ENCODE peak calls at places on chromosome 12, in seven cellular contexts. One of them, this sample, is unnamed.

GRCh38 chr12:6123258-6123657 is 1.2 kb downstream of the VWF start:
- DNase-seq in posterior cingulate gyrus: no peak
- DNase-seq in NCI-H345: no peak
- DNase-seq in NCI-H1694 treated with DMSO at 0.1 percent for 48 hours: no peak
- DNase-seq in activated T-helper 1 cell treated with anti-CD3 and anti-CD28 coated beads, Interleukin-2, amount 50 U/mL, for 16 hours: no peak
- DNase-seq in activated CD4-positive, alpha-beta T cell treated with anti-CD3 and anti-CD28 coated beads, Interleukin-2, amount 50 U/mL, for 1 hour: no peak
- DNase-seq in CMK: no peak
- DNase-seq in this sample: no peak

GRCh38 chr12:12561305-12562015 is 1.2 kb downstream of the DUSP16 start:
- DNase-seq in NCI-H345: peak; percentile 44
- DNase-seq in posterior cingulate gyrus: peak; percentile 89
- DNase-seq in activated CD4-positive, alpha-beta T cell treated with anti-CD3 and anti-CD28 coated beads, Interleukin-2, amount 50 U/mL, for 1 hour: peak; percentile 49
- DNase-seq in CMK: no peak
- DNase-seq in NCI-H1694 treated with DMSO at 0.1 percent for 48 hours: no peak
- DNase-seq in activated T-helper 1 cell treated with anti-CD3 and anti-CD28 coated beads, Interleukin-2, amount 50 U/mL, for 16 hours: peak; percentile 18
- DNase-seq in this sample: no peak

GRCh38 chr12:123436017-123436964 is at the start of gene RILPL2:
- DNase-seq in CMK: peak; percentile 88
- DNase-seq in activated T-helper 1 cell treated with anti-CD3 and anti-CD28 coated beads, Interleukin-2, amount 50 U/mL, for 16 hours: peak; percentile 82
- DNase-seq in NCI-H1694 treated with DMSO at 0.1 percent for 48 hours: no peak
- DNase-seq in NCI-H345: peak; percentile 56
- DNase-seq in posterior cingulate gyrus: peak; percentile 96
- DNase-seq in activated CD4-positive, alpha-beta T cell treated with anti-CD3 and anti-CD28 coated beads, Interleukin-2, amount 50 U/mL, for 1 hour: peak; percentile 95
- DNase-seq in this sample: peak; percentile 60

GRCh38 chr12:80269953-80270552 is 170.7 kb downstream of the OTOGL start:
- DNase-seq in activated CD4-positive, alpha-beta T cell treated with anti-CD3 and anti-CD28 coated beads, Interleukin-2, amount 50 U/mL, for 1 hour: no peak
- DNase-seq in NCI-H345: peak; percentile 31
- DNase-seq in CMK: peak; percentile 5
- DNase-seq in NCI-H1694 treated with DMSO at 0.1 percent for 48 hours: peak; percentile 38
- DNase-seq in posterior cingulate gyrus: peak; percentile 31
- DNase-seq in activated T-helper 1 cell treated with anti-CD3 and anti-CD28 coated beads, Interleukin-2, amount 50 U/mL, for 16 hours: no peak
- DNase-seq in this sample: no peak

GRCh38 chr12:14654842-14655241 is 41.6 kb downstream of the GUCY2C start:
- DNase-seq in NCI-H345: no peak
- DNase-seq in activated CD4-positive, alpha-beta T cell treated with anti-CD3 and anti-CD28 coated beads, Interleukin-2, amount 50 U/mL, for 1 hour: no peak
- DNase-seq in posterior cingulate gyrus: no peak
- DNase-seq in CMK: no peak
- DNase-seq in NCI-H1694 treated with DMSO at 0.1 percent for 48 hours: no peak
- DNase-seq in activated T-helper 1 cell treated with anti-CD3 and anti-CD28 coated beads, Interleukin-2, amount 50 U/mL, for 16 hours: no peak
- DNase-seq in this sample: no peak

GRCh38 chr12:1845886-1846285 is 25.5 kb downstream of the LRTM2 start:
- DNase-seq in posterior cingulate gyrus: no peak
- DNase-seq in activated CD4-positive, alpha-beta T cell treated with anti-CD3 and anti-CD28 coated beads, Interleukin-2, amount 50 U/mL, for 1 hour: no peak
- DNase-seq in NCI-H1694 treated with DMSO at 0.1 percent for 48 hours: no peak
- DNase-seq in CMK: no peak
- DNase-seq in NCI-H345: no peak
- DNase-seq in activated T-helper 1 cell treated with anti-CD3 and anti-CD28 coated beads, Interleukin-2, amount 50 U/mL, for 16 hours: no peak
- DNase-seq in this sample: no peak

GRCh38 chr12:124745891-124746570 is 117.6 kb downstream of the SCARB1 start:
- DNase-seq in NCI-H345: peak; percentile 66
- DNase-seq in posterior cingulate gyrus: peak; percentile 98
- DNase-seq in NCI-H1694 treated with DMSO at 0.1 percent for 48 hours: peak; percentile 93
- DNase-seq in activated CD4-positive, alpha-beta T cell treated with anti-CD3 and anti-CD28 coated beads, Interleukin-2, amount 50 U/mL, for 1 hour: no peak
- DNase-seq in activated T-helper 1 cell treated with anti-CD3 and anti-CD28 coated beads, Interleukin-2, amount 50 U/mL, for 16 hours: no peak
- DNase-seq in CMK: no peak
- DNase-seq in this sample: peak; percentile 94

GRCh38 chr12:68364893-68365725 is 32.9 kb upstream of the MDM1 start:
- DNase-seq in activated CD4-positive, alpha-beta T cell treated with anti-CD3 and anti-CD28 coated beads, Interleukin-2, amount 50 U/mL, for 1 hour: peak; percentile 68
- DNase-seq in posterior cingulate gyrus: peak; percentile 85
- DNase-seq in CMK: peak; percentile 98
- DNase-seq in NCI-H1694 treated with DMSO at 0.1 percent for 48 hours: no peak
- DNase-seq in NCI-H345: no peak
- DNase-seq in activated T-helper 1 cell treated with anti-CD3 and anti-CD28 coated beads, Interleukin-2, amount 50 U/mL, for 16 hours: peak; percentile 58
- DNase-seq in this sample: peak; percentile 54

GRCh38 chr12:85834378-85834777 is 1.8 kb downstream of the RASSF9 start:
- DNase-seq in CMK: no peak
- DNase-seq in posterior cingulate gyrus: no peak
- DNase-seq in activated CD4-positive, alpha-beta T cell treated with anti-CD3 and anti-CD28 coated beads, Interleukin-2, amount 50 U/mL, for 1 hour: no peak
- DNase-seq in activated T-helper 1 cell treated with anti-CD3 and anti-CD28 coated beads, Interleukin-2, amount 50 U/mL, for 16 hours: no peak
- DNase-seq in NCI-H345: no peak
- DNase-seq in NCI-H1694 treated with DMSO at 0.1 percent for 48 hours: no peak
- DNase-seq in this sample: no peak

GRCh38 chr12:117234441-117234840 is 44.2 kb upstream of the FBXO21 start:
- DNase-seq in activated CD4-positive, alpha-beta T cell treated with anti-CD3 and anti-CD28 coated beads, Interleukin-2, amount 50 U/mL, for 1 hour: no peak
- DNase-seq in activated T-helper 1 cell treated with anti-CD3 and anti-CD28 coated beads, Interleukin-2, amount 50 U/mL, for 16 hours: no peak
- DNase-seq in CMK: no peak
- DNase-seq in NCI-H345: no peak
- DNase-seq in posterior cingulate gyrus: no peak
- DNase-seq in NCI-H1694 treated with DMSO at 0.1 percent for 48 hours: no peak
- DNase-seq in this sample: no peak

GRCh38 chr12:76199808-76200207 is 115.3 kb upstream of the NAP1L1 start:
- DNase-seq in posterior cingulate gyrus: no peak
- DNase-seq in CMK: no peak
- DNase-seq in NCI-H345: no peak
- DNase-seq in activated T-helper 1 cell treated with anti-CD3 and anti-CD28 coated beads, Interleukin-2, amount 50 U/mL, for 16 hours: no peak
- DNase-seq in activated CD4-positive, alpha-beta T cell treated with anti-CD3 and anti-CD28 coated beads, Interleukin-2, amount 50 U/mL, for 1 hour: no peak
- DNase-seq in NCI-H1694 treated with DMSO at 0.1 percent for 48 hours: no peak
- DNase-seq in this sample: no peak

GRCh38 chr12:64173456-64173855 is 48.6 kb downstream of the KICS2 start:
- DNase-seq in activated T-helper 1 cell treated with anti-CD3 and anti-CD28 coated beads, Interleukin-2, amount 50 U/mL, for 16 hours: no peak
- DNase-seq in activated CD4-positive, alpha-beta T cell treated with anti-CD3 and anti-CD28 coated beads, Interleukin-2, amount 50 U/mL, for 1 hour: no peak
- DNase-seq in NCI-H1694 treated with DMSO at 0.1 percent for 48 hours: no peak
- DNase-seq in CMK: no peak
- DNase-seq in NCI-H345: no peak
- DNase-seq in posterior cingulate gyrus: no peak
- DNase-seq in this sample: no peak

GRCh38 chr12:64522316-64522715 is 70.4 kb downstream of the TBK1 start:
- DNase-seq in activated T-helper 1 cell treated with anti-CD3 and anti-CD28 coated beads, Interleukin-2, amount 50 U/mL, for 16 hours: no peak
- DNase-seq in CMK: no peak
- DNase-seq in activated CD4-positive, alpha-beta T cell treated with anti-CD3 and anti-CD28 coated beads, Interleukin-2, amount 50 U/mL, for 1 hour: no peak
- DNase-seq in NCI-H1694 treated with DMSO at 0.1 percent for 48 hours: no peak
- DNase-seq in NCI-H345: peak; percentile 48
- DNase-seq in posterior cingulate gyrus: no peak
- DNase-seq in this sample: no peak

GRCh38 chr12:12943589-12944260 is 8.2 kb downstream of the GPRC5D start:
- DNase-seq in activated CD4-positive, alpha-beta T cell treated with anti-CD3 and anti-CD28 coated beads, Interleukin-2, amount 50 U/mL, for 1 hour: no peak
- DNase-seq in NCI-H1694 treated with DMSO at 0.1 percent for 48 hours: no peak
- DNase-seq in posterior cingulate gyrus: no peak
- DNase-seq in NCI-H345: no peak
- DNase-seq in CMK: no peak
- DNase-seq in activated T-helper 1 cell treated with anti-CD3 and anti-CD28 coated beads, Interleukin-2, amount 50 U/mL, for 16 hours: no peak
- DNase-seq in this sample: no peak

GRCh38 chr12:6507102-6507998 is 13.4 kb downstream of the NCAPD2 start:
- DNase-seq in activated CD4-positive, alpha-beta T cell treated with anti-CD3 and anti-CD28 coated beads, Interleukin-2, amount 50 U/mL, for 1 hour: no peak
- DNase-seq in NCI-H345: no peak
- DNase-seq in NCI-H1694 treated with DMSO at 0.1 percent for 48 hours: no peak
- DNase-seq in posterior cingulate gyrus: no peak
- DNase-seq in activated T-helper 1 cell treated with anti-CD3 and anti-CD28 coated beads, Interleukin-2, amount 50 U/mL, for 16 hours: no peak
- DNase-seq in CMK: no peak
- DNase-seq in this sample: no peak

GRCh38 chr12:89192419-89192818 is 159.9 kb downstream of the DUSP6 start:
- DNase-seq in NCI-H345: no peak
- DNase-seq in posterior cingulate gyrus: no peak
- DNase-seq in CMK: no peak
- DNase-seq in activated CD4-positive, alpha-beta T cell treated with anti-CD3 and anti-CD28 coated beads, Interleukin-2, amount 50 U/mL, for 1 hour: no peak
- DNase-seq in activated T-helper 1 cell treated with anti-CD3 and anti-CD28 coated beads, Interleukin-2, amount 50 U/mL, for 16 hours: no peak
- DNase-seq in NCI-H1694 treated with DMSO at 0.1 percent for 48 hours: no peak
- DNase-seq in this sample: no peak

GRCh38 chr12:76080017-76080728 is 4.3 kb downstream of the NAP1L1 start:
- DNase-seq in activated CD4-positive, alpha-beta T cell treated with anti-CD3 and anti-CD28 coated beads, Interleukin-2, amount 50 U/mL, for 1 hour: no peak
- DNase-seq in CMK: no peak
- DNase-seq in activated T-helper 1 cell treated with anti-CD3 and anti-CD28 coated beads, Interleukin-2, amount 50 U/mL, for 16 hours: no peak
- DNase-seq in posterior cingulate gyrus: no peak
- DNase-seq in NCI-H345: peak; percentile 95
- DNase-seq in NCI-H1694 treated with DMSO at 0.1 percent for 48 hours: no peak
- DNase-seq in this sample: no peak

GRCh38 chr12:51028811-51029146 is 2.6 kb upstream of the SLC11A2 start:
- DNase-seq in NCI-H1694 treated with DMSO at 0.1 percent for 48 hours: no peak
- DNase-seq in activated T-helper 1 cell treated with anti-CD3 and anti-CD28 coated beads, Interleukin-2, amount 50 U/mL, for 16 hours: no peak
- DNase-seq in activated CD4-positive, alpha-beta T cell treated with anti-CD3 and anti-CD28 coated beads, Interleukin-2, amount 50 U/mL, for 1 hour: no peak
- DNase-seq in CMK: no peak
- DNase-seq in posterior cingulate gyrus: no peak
- DNase-seq in NCI-H345: no peak
- DNase-seq in this sample: no peak

GRCh38 chr12:49789992-49790391 is 38.2 kb downstream of the NCKAP5L start:
- DNase-seq in CMK: no peak
- DNase-seq in posterior cingulate gyrus: peak; percentile 38
- DNase-seq in NCI-H1694 treated with DMSO at 0.1 percent for 48 hours: no peak
- DNase-seq in activated CD4-positive, alpha-beta T cell treated with anti-CD3 and anti-CD28 coated beads, Interleukin-2, amount 50 U/mL, for 1 hour: no peak
- DNase-seq in NCI-H345: no peak
- DNase-seq in activated T-helper 1 cell treated with anti-CD3 and anti-CD28 coated beads, Interleukin-2, amount 50 U/mL, for 16 hours: no peak
- DNase-seq in this sample: no peak

GRCh38 chr12:12577786-12578185 is 15.1 kb upstream of the DUSP16 start:
- DNase-seq in posterior cingulate gyrus: no peak
- DNase-seq in NCI-H1694 treated with DMSO at 0.1 percent for 48 hours: no peak
- DNase-seq in activated CD4-positive, alpha-beta T cell treated with anti-CD3 and anti-CD28 coated beads, Interleukin-2, amount 50 U/mL, for 1 hour: no peak
- DNase-seq in NCI-H345: no peak
- DNase-seq in activated T-helper 1 cell treated with anti-CD3 and anti-CD28 coated beads, Interleukin-2, amount 50 U/mL, for 16 hours: no peak
- DNase-seq in CMK: no peak
- DNase-seq in this sample: no peak

GRCh38 chr12:103326190-103326589 is 169.6 kb downstream of the C12orf42 start:
- DNase-seq in NCI-H1694 treated with DMSO at 0.1 percent for 48 hours: no peak
- DNase-seq in CMK: no peak
- DNase-seq in activated CD4-positive, alpha-beta T cell treated with anti-CD3 and anti-CD28 coated beads, Interleukin-2, amount 50 U/mL, for 1 hour: no peak
- DNase-seq in NCI-H345: no peak
- DNase-seq in activated T-helper 1 cell treated with anti-CD3 and anti-CD28 coated beads, Interleukin-2, amount 50 U/mL, for 16 hours: no peak
- DNase-seq in posterior cingulate gyrus: no peak
- DNase-seq in this sample: no peak

GRCh38 chr12:102955926-102956737 is 1.3 kb upstream of the ASCL1 start:
- DNase-seq in NCI-H1694 treated with DMSO at 0.1 percent for 48 hours: no peak
- DNase-seq in activated T-helper 1 cell treated with anti-CD3 and anti-CD28 coated beads, Interleukin-2, amount 50 U/mL, for 16 hours: no peak
- DNase-seq in posterior cingulate gyrus: peak; percentile 88
- DNase-seq in activated CD4-positive, alpha-beta T cell treated with anti-CD3 and anti-CD28 coated beads, Interleukin-2, amount 50 U/mL, for 1 hour: no peak
- DNase-seq in CMK: no peak
- DNase-seq in NCI-H345: peak; percentile 49
- DNase-seq in this sample: peak; percentile 5

GRCh38 chr12:117914686-117915085 is 54.1 kb downstream of the KSR2 start:
- DNase-seq in CMK: no peak
- DNase-seq in posterior cingulate gyrus: no peak
- DNase-seq in NCI-H1694 treated with DMSO at 0.1 percent for 48 hours: no peak
- DNase-seq in activated CD4-positive, alpha-beta T cell treated with anti-CD3 and anti-CD28 coated beads, Interleukin-2, amount 50 U/mL, for 1 hour: no peak
- DNase-seq in NCI-H345: no peak
- DNase-seq in activated T-helper 1 cell treated with anti-CD3 and anti-CD28 coated beads, Interleukin-2, amount 50 U/mL, for 16 hours: no peak
- DNase-seq in this sample: no peak

GRCh38 chr12:7108042-7108927 is 729 bp downstream of the C1RL start:
- DNase-seq in NCI-H345: no peak
- DNase-seq in activated T-helper 1 cell treated with anti-CD3 and anti-CD28 coated beads, Interleukin-2, amount 50 U/mL, for 16 hours: peak; percentile 54
- DNase-seq in CMK: peak; percentile 91
- DNase-seq in activated CD4-positive, alpha-beta T cell treated with anti-CD3 and anti-CD28 coated beads, Interleukin-2, amount 50 U/mL, for 1 hour: peak; percentile 63
- DNase-seq in NCI-H1694 treated with DMSO at 0.1 percent for 48 hours: no peak
- DNase-seq in posterior cingulate gyrus: peak; percentile 90
- DNase-seq in this sample: no peak

GRCh38 chr12:87667378-87667777 is 361.8 kb downstream of the C12orf50 start:
- DNase-seq in activated T-helper 1 cell treated with anti-CD3 and anti-CD28 coated beads, Interleukin-2, amount 50 U/mL, for 16 hours: no peak
- DNase-seq in NCI-H1694 treated with DMSO at 0.1 percent for 48 hours: no peak
- DNase-seq in CMK: no peak
- DNase-seq in posterior cingulate gyrus: no peak
- DNase-seq in NCI-H345: no peak
- DNase-seq in activated CD4-positive, alpha-beta T cell treated with anti-CD3 and anti-CD28 coated beads, Interleukin-2, amount 50 U/mL, for 1 hour: no peak
- DNase-seq in this sample: no peak

GRCh38 chr12:110776410-110776809 is 33.7 kb upstream of the PPP1CC start:
- DNase-seq in activated T-helper 1 cell treated with anti-CD3 and anti-CD28 coated beads, Interleukin-2, amount 50 U/mL, for 16 hours: no peak
- DNase-seq in NCI-H345: no peak
- DNase-seq in posterior cingulate gyrus: no peak
- DNase-seq in activated CD4-positive, alpha-beta T cell treated with anti-CD3 and anti-CD28 coated beads, Interleukin-2, amount 50 U/mL, for 1 hour: no peak
- DNase-seq in CMK: no peak
- DNase-seq in NCI-H1694 treated with DMSO at 0.1 percent for 48 hours: no peak
- DNase-seq in this sample: no peak

GRCh38 chr12:130761537-130762318 is 45.6 kb upstream of the RIMBP2 start:
- DNase-seq in NCI-H345: peak; percentile 50
- DNase-seq in activated CD4-positive, alpha-beta T cell treated with anti-CD3 and anti-CD28 coated beads, Interleukin-2, amount 50 U/mL, for 1 hour: peak; percentile 61
- DNase-seq in posterior cingulate gyrus: peak; percentile 94
- DNase-seq in activated T-helper 1 cell treated with anti-CD3 and anti-CD28 coated beads, Interleukin-2, amount 50 U/mL, for 16 hours: peak; percentile 24
- DNase-seq in CMK: no peak
- DNase-seq in NCI-H1694 treated with DMSO at 0.1 percent for 48 hours: peak; percentile 50
- DNase-seq in this sample: no peak

GRCh38 chr12:14841761-14842160 is 1.6 kb downstream of the ART4 start:
- DNase-seq in NCI-H1694 treated with DMSO at 0.1 percent for 48 hours: no peak
- DNase-seq in NCI-H345: no peak
- DNase-seq in activated T-helper 1 cell treated with anti-CD3 and anti-CD28 coated beads, Interleukin-2, amount 50 U/mL, for 16 hours: no peak
- DNase-seq in posterior cingulate gyrus: no peak
- DNase-seq in CMK: no peak
- DNase-seq in activated CD4-positive, alpha-beta T cell treated with anti-CD3 and anti-CD28 coated beads, Interleukin-2, amount 50 U/mL, for 1 hour: no peak
- DNase-seq in this sample: no peak